ENCODE peak calls at places on chromosomes 3 and 15, in ten cellular contexts. E, S, I, C, Q, R, W, A, G and B are unnamed samples. For H3K36me3, the result is how much of the 10 kb centered on the place peaks cover.

GRCh38 chr15:91942676-91943417 is 89.3 kb downstream of the SLCO3A1 start:
- DNase-seq in E (no peak), S (no peak), I (peak), C (peak), Q (peak), R (peak), W (peak), A (peak), G (peak), B (peak)

GRCh38 chr15:47514251-47514652 is 203.1 kb upstream of the SEMA6D start:
- DNase-seq in E (no peak), S (peak), I (peak), C (no peak), Q (peak), R (no peak), W (no peak), A (no peak), G (no peak), B (no peak)

GRCh38 chr3:30282052-30282708 is 324.2 kb upstream of the TGFBR2 start:
- DNase-seq in E (no peak), S (no peak), I (peak), C (no peak), Q (peak), R (no peak), W (no peak), A (no peak), G (no peak), B (peak)

GRCh38 chr3:8621872-8622271 is 22.7 kb downstream of the SSUH2 start:
- DNase-seq in E (no peak), S (no peak), I (peak), C (peak), Q (peak), R (peak), W (no peak), A (no peak), G (no peak), B (no peak)

GRCh38 chr3:138114431-138114918 is 933 bp downstream of the DZIP1L start:
- DNase-seq in E (no peak), S (no peak), I (peak), C (no peak), Q (peak), R (no peak), W (peak), A (no peak), G (no peak), B (no peak)

GRCh38 chr3:171379281-171379680 is 80.9 kb downstream of the TNIK start:
- DNase-seq in E (no peak), S (no peak), I (peak), C (no peak), Q (peak), R (no peak), W (no peak), A (no peak), G (no peak), B (no peak)

GRCh38 chr3:48411041-48411588 is 18.8 kb downstream of the PLXNB1 start:
- DNase-seq in E (no peak), S (no peak), I (no peak), C (peak), Q (no peak), R (no peak), W (no peak), A (peak), G (no peak), B (no peak)

GRCh38 chr3:30631237-30631961 is 25.0 kb downstream of the TGFBR2 start:
- DNase-seq in E (no peak), S (no peak), I (no peak), C (no peak), Q (peak), R (no peak), W (no peak), A (no peak), G (peak), B (no peak)

GRCh38 chr3:46484911-46485696 is 12.7 kb upstream of the RTP3 start:
- DNase-seq in E (no peak), S (no peak), I (no peak), C (peak), Q (no peak), R (peak), W (peak), A (peak), G (no peak), B (no peak)

GRCh38 chr3:185688808-185689207 is 102.7 kb downstream of the SENP2 start:
- DNase-seq in E (no peak), S (peak), I (peak), C (no peak), Q (peak), R (no peak), W (no peak), A (no peak), G (no peak), B (peak)

GRCh38 chr3:163916596-163917560 is 1161.4 kb downstream of the SI start:
- DNase-seq in E (no peak), S (no peak), I (no peak), C (no peak), Q (no peak), R (no peak), W (no peak), A (no peak), G (peak), B (no peak)

GRCh38 chr3:155243512-155243921 is 50.0 kb downstream of the STRIT1 start:
- DNase-seq in E (no peak), S (no peak), I (peak), C (no peak), Q (peak), R (no peak), W (no peak), A (no peak), G (no peak), B (no peak)

GRCh38 chr15:78481917-78482316 is 25.5 kb upstream of the HYKK start:
- DNase-seq in E (no peak), S (no peak), I (no peak), C (no peak), Q (no peak), R (no peak), W (no peak), A (no peak), G (no peak), B (no peak)

GRCh38 chr3:98821072-98821471 is 57.9 kb downstream of the ST3GAL6 start:
- DNase-seq in E (no peak), S (no peak), I (no peak), C (no peak), Q (no peak), R (no peak), W (no peak), A (no peak), G (no peak), B (no peak)

GRCh38 chr15:24924621-24925020 is 30.2 kb upstream of the SNRPN start:
- DNase-seq in E (no peak), S (no peak), I (peak), C (no peak), Q (peak), R (no peak), W (no peak), A (no peak), G (no peak), B (no peak)

GRCh38 chr3:108493862-108494261 is 16.5 kb downstream of the MYH15 start:
- DNase-seq in E (no peak), S (no peak), I (no peak), C (no peak), Q (no peak), R (peak), W (peak), A (no peak), G (no peak), B (no peak)

GRCh38 chr3:25631989-25632388 is 32.7 kb downstream of the TOP2B start:
- DNase-seq in E (no peak), S (no peak), I (no peak), C (no peak), Q (no peak), R (no peak), W (no peak), A (no peak), G (no peak), B (no peak)

GRCh38 chr15:48644827-48645557 is 517 bp downstream of the FBN1 start:
- DNase-seq in E (no peak), S (no peak), I (peak), C (peak), Q (peak), R (no peak), W (peak), A (no peak), G (no peak), B (no peak)

GRCh38 chr15:90002428-90002844 is 1.3 kb downstream of the ZNF710 start:
- DNase-seq in E (no peak), S (no peak), I (peak), C (peak), Q (peak), R (peak), W (peak), A (peak), G (peak), B (no peak)

GRCh38 chr3:128076783-128077624 is 24.8 kb downstream of the SEC61A1 start:
- DNase-seq in E (no peak), S (no peak), I (no peak), C (no peak), Q (no peak), R (peak), W (peak), A (no peak), G (no peak), B (no peak)

GRCh38 chr3:66582721-66583141 is 81.9 kb upstream of the LRIG1 start:
- DNase-seq in E (no peak), S (no peak), I (no peak), C (no peak), Q (peak), R (peak), W (peak), A (no peak), G (peak), B (no peak)

GRCh38 chr3:100913870-100914654 is 79.2 kb downstream of the ABI3BP start:
- DNase-seq in E (no peak), S (no peak), I (peak), C (peak), Q (peak), R (no peak), W (no peak), A (no peak), G (no peak), B (peak)

GRCh38 chr3:14353486-14353885 is 48.9 kb upstream of the SLC6A6 start:
- DNase-seq in E (no peak), S (no peak), I (no peak), C (no peak), Q (no peak), R (no peak), W (no peak), A (no peak), G (no peak), B (no peak)

DNA sequence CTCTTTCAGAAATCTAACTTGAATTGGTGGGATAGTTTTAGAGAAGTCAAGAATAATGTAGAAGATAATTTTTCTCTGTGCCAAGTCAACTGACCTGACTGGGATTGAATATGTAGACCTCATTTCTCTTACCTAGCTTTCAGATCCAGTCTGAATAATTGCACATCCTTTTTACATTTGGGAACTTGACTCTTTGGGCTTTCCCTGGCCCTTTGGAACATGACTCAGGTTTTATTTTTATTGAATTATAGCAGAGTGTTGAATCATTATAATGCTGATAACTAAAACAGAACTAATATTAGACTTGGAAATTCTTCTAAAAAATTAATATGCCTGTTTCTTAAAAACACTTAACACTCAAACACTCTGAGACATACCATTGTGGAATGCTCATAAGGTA is 76.5 kb downstream of the PFN2 start:
- DNase-seq in E (no peak), S (no peak), I (peak), C (no peak), Q (peak), R (no peak), W (no peak), A (no peak), G (no peak), B (no peak)
- H3K4me3 ChIP-seq in E (no peak), S (no peak), I (no peak), C (no peak), Q (no peak), R (no peak), W (no peak), A (no peak), G (no peak), B (no peak)

DNA sequence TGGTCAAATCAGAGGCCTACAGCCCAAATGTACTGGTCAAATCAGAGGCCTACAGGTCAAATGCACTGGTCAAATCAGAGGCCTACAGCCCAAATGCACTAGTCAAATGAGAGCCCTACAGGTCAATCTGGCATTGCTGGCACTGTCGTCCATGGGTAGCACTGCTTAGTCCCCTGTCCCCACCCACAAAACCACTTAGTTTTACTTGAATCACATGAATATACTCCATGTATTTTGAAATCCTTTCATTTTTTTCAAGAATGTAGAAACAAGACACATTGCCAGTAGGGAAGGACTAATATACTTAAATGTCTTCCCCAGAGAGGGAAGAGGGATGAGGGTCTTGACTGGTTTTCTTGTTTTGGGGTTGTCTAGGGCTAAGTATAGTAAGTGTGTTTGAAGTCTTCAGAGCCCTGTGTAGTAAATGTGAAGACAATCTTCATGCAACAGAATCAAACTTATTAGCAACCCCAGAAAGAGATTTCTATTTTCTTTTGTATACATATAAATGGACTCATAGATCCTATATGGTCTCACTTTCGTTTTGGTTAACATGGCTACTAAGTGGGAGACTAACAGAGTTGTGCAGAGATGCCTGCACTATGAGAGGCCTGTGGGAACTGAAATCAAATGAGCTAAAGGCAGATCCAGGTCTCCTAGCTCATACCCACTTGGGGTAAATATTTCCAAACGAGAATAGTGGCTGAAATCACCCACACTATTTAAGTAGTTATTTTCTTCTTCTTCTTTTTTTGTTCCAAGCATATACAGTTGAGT is 38.3 kb upstream of the DCUN1D1 start:
- DNase-seq in E (no peak), S (no peak), I (no peak), C (no peak), Q (no peak), R (no peak), W (no peak), A (no peak), G (no peak), B (no peak)
- H3K36me3 ChIP-seq in E (under half), S (under half), I (under half), C (half or more), Q (under half), R (under half), W (under half), A (under half), G (half or more), B (under half)

GRCh38 chr3:123489400-123490004 is 40.6 kb upstream of the ADCY5 start:
- DNase-seq in E (no peak), S (peak), I (peak), C (peak), Q (peak), R (peak), W (no peak), A (peak), G (peak), B (peak)
- TF ChIP-seq CTCF in E (peak), S (peak), I (peak), C (peak), Q (peak), R (peak), W (peak), A (peak), G (peak), B (peak)

DNA sequence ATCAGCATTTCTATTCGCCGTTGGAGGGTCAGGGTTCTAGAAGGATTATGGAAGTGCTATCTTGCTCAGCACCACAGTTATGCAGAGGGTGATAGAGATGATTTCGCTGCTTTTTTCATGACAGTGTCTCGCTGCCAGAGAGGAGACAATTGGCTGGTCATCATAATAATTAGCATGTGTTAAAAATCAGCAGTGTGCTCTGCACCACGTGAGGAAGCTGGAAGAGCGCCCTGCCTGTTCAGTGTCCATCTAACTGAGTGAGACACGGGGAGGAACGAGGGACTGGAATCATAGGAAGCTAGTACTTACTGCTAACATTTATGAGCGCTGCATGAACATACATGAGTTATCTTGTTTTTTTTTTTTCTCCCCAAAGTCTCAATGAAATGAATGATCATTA is 116.2 kb upstream of the PLAAT1 start:
- DNase-seq in E (no peak), S (no peak), I (no peak), C (no peak), Q (no peak), R (no peak), W (no peak), A (no peak), G (no peak), B (no peak)
- H3K4me3 ChIP-seq in E (no peak), S (no peak), I (no peak), C (no peak), Q (no peak), R (no peak), W (no peak), A (no peak), G (no peak), B (no peak)

GRCh38 chr3:130956281-130956680 is 62.4 kb downstream of the ATP2C1 start:
- DNase-seq in E (no peak), S (no peak), I (no peak), C (no peak), Q (no peak), R (no peak), W (no peak), A (no peak), G (no peak), B (no peak)
- H3K36me3 ChIP-seq in E (under half), S (under half), I (under half), C (half or more), Q (under half), R (under half), W (under half), A (under half), G (half or more), B (under half)

DNA sequence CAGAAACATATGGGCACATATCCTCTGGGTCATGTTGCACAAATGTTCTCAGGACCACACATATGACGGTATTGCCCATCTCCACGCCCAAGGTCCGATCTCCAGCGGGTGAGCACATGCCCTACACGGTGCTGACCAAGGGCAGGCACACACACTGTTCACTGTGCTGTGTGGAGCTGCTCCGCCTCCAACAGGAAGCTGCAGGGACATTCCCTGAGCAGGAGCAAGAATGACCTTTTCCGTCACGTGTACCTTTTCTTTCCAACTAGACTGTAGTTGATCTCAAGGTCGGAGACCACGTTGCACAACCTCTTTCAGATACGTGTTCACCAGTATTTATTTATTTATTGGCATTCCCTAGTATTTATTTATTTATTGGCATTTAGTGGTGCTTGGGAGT is 41.7 kb upstream of the B3GNT5 start:
- DNase-seq in E (no peak), S (no peak), I (no peak), C (peak), Q (no peak), R (no peak), W (no peak), A (no peak), G (no peak), B (no peak)
- TF ChIP-seq CTCF in E (no peak), S (no peak), I (no peak), C (no peak), Q (no peak), R (no peak), W (no peak), A (no peak), G (no peak), B (no peak)